ENCODE peak calls at places on chromosomes 12 and 14, in six cellular contexts. One of them, this sample, is unnamed.

GRCh38 chr12:14710632-14711324 is 14.4 kb upstream of the GUCY2C start:
- DNase-seq in H9: no peak
- DNase-seq in MCF 10A: no peak
- DNase-seq in neural crest cell: no peak
- DNase-seq in psoas muscle: no peak
- DNase-seq in cardiac fibroblast: no peak
- DNase-seq in this sample: no peak

GRCh38 chr12:121366063-121366459 is 13.8 kb upstream of the ANAPC5 start:
- DNase-seq in H9: no peak
- DNase-seq in MCF 10A: no peak
- DNase-seq in neural crest cell: no peak
- DNase-seq in psoas muscle: no peak
- DNase-seq in cardiac fibroblast: no peak
- DNase-seq in this sample: no peak

GRCh38 chr12:129903092-129903945 is 506 bp downstream of the TMEM132D start:
- DNase-seq in H9: peak; percentile 53
- DNase-seq in MCF 10A: no peak
- DNase-seq in neural crest cell: no peak
- DNase-seq in psoas muscle: no peak
- DNase-seq in cardiac fibroblast: no peak
- DNase-seq in this sample: no peak

GRCh38 chr12:49098035-49098451 is 3.4 kb upstream of the DHH start:
- DNase-seq in H9: peak; percentile 87
- DNase-seq in MCF 10A: peak; percentile 61
- DNase-seq in neural crest cell: peak; percentile 78
- DNase-seq in psoas muscle: peak; percentile 62
- DNase-seq in cardiac fibroblast: peak; percentile 58
- DNase-seq in this sample: peak; percentile 63

GRCh38 chr12:24767016-24767415 is 181.9 kb downstream of the BCAT1 start:
- DNase-seq in H9: no peak
- DNase-seq in MCF 10A: no peak
- DNase-seq in neural crest cell: no peak
- DNase-seq in psoas muscle: no peak
- DNase-seq in cardiac fibroblast: no peak
- DNase-seq in this sample: no peak

GRCh38 chr14:68016243-68016914 is 196.8 kb downstream of the RAD51B start:
- DNase-seq in H9: no peak
- DNase-seq in MCF 10A: no peak
- DNase-seq in neural crest cell: no peak
- DNase-seq in psoas muscle: no peak
- DNase-seq in cardiac fibroblast: peak; percentile 46
- DNase-seq in this sample: no peak

GRCh38 chr14:99598774-99599173 is 5.2 kb downstream of the CCDC85C start:
- DNase-seq in H9: no peak
- DNase-seq in MCF 10A: no peak
- DNase-seq in neural crest cell: no peak
- DNase-seq in psoas muscle: no peak
- DNase-seq in cardiac fibroblast: no peak
- DNase-seq in this sample: no peak

GRCh38 chr12:32107376-32108267 is 975 bp downstream of the BICD1 start:
- DNase-seq in H9: no peak
- DNase-seq in MCF 10A: peak; percentile 71
- DNase-seq in neural crest cell: peak; percentile 12
- DNase-seq in psoas muscle: no peak
- DNase-seq in cardiac fibroblast: peak; percentile 85
- DNase-seq in this sample: no peak

GRCh38 chr14:33435911-33436310 is 497.2 kb downstream of the NPAS3 start:
- DNase-seq in H9: no peak
- DNase-seq in MCF 10A: peak; percentile 84
- DNase-seq in neural crest cell: no peak
- DNase-seq in psoas muscle: no peak
- DNase-seq in cardiac fibroblast: peak; percentile 96
- DNase-seq in this sample: no peak

GRCh38 chr12:57984629-57985151 is 43.3 kb downstream of the ATP23 start:
- DNase-seq in H9: no peak
- DNase-seq in MCF 10A: no peak
- DNase-seq in neural crest cell: no peak
- DNase-seq in psoas muscle: no peak
- DNase-seq in cardiac fibroblast: no peak
- DNase-seq in this sample: no peak
- TF ChIP-seq CTCF in H9: no peak
- TF ChIP-seq CTCF in MCF 10A: no peak
- TF ChIP-seq CTCF in neural crest cell: no peak
- TF ChIP-seq CTCF in psoas muscle: no peak
- TF ChIP-seq CTCF in cardiac fibroblast: no peak
- TF ChIP-seq CTCF in this sample: no peak

GRCh38 chr14:102235275-102235897 is 69.6 kb downstream of the MOK start:
- DNase-seq in H9: peak; percentile 85
- DNase-seq in MCF 10A: peak; percentile 91
- DNase-seq in neural crest cell: peak; percentile 75
- DNase-seq in psoas muscle: peak; percentile 86
- DNase-seq in cardiac fibroblast: peak; percentile 96
- DNase-seq in this sample: peak; percentile 93
- TF ChIP-seq CTCF in H9: peak; percentile 94
- TF ChIP-seq CTCF in MCF 10A: peak; percentile 66
- TF ChIP-seq CTCF in neural crest cell: peak; percentile 87
- TF ChIP-seq CTCF in psoas muscle: peak; percentile 78
- TF ChIP-seq CTCF in cardiac fibroblast: peak; percentile 91
- TF ChIP-seq CTCF in this sample: peak; percentile 77

DNA sequence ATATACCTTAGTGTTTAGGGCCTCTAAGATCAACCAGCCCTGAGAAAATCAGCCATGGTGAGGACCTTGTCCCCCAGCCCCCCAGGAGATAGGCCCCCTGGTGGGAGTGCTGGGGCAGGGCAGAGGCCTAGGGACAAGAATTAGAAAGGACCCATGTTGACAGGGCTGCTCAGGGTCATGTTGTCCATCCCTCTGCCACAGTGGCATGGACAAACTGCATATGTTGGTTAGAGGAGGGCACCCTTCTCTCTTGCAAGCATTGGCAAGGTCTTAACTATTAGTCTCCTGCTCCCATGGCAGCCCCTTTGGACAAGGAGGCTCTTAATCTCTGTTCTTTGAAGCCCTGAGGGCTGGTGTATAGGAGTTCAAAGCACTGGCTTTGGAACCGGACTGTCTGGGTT is 755 bp upstream of the PTPN6 start:
- DNase-seq in H9: no peak
- DNase-seq in MCF 10A: no peak
- DNase-seq in neural crest cell: no peak
- DNase-seq in psoas muscle: no peak
- DNase-seq in cardiac fibroblast: no peak
- DNase-seq in this sample: no peak
- TF ChIP-seq CTCF in H9: peak; percentile 31
- TF ChIP-seq CTCF in MCF 10A: no peak
- TF ChIP-seq CTCF in neural crest cell: peak; percentile 56
- TF ChIP-seq CTCF in psoas muscle: no peak
- TF ChIP-seq CTCF in cardiac fibroblast: peak; percentile 35
- TF ChIP-seq CTCF in this sample: peak; percentile 8

DNA sequence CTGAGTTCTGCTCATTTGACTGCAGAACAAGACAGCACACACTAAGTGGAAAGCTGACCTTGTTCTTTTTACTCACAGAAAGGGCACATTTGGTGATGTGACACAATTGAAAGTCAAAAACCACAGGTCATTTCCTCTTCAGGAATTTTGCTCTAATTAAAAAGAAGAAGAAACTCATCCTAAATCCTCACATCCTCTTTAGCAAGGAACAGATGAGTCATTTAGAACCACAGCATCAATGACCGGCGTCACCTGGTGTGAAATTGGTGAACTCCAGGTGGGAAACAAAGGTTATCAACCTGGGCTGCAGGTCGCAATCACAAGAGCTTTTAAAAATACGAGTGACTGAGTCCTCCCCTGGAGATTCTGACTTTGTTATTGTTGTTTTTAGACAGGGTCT is 2.9 kb upstream of the RNU6-8 start:
- DNase-seq in H9: peak; percentile 49
- DNase-seq in MCF 10A: peak; percentile 19
- DNase-seq in neural crest cell: no peak
- DNase-seq in psoas muscle: no peak
- DNase-seq in cardiac fibroblast: no peak
- DNase-seq in this sample: no peak
- TF ChIP-seq CTCF in H9: peak; percentile 40
- TF ChIP-seq CTCF in MCF 10A: no peak
- TF ChIP-seq CTCF in neural crest cell: no peak
- TF ChIP-seq CTCF in psoas muscle: no peak
- TF ChIP-seq CTCF in cardiac fibroblast: no peak
- TF ChIP-seq CTCF in this sample: no peak

GRCh38 chr14:60277605-60278190 is 28.7 kb downstream of the PPM1A start:
- DNase-seq in H9: no peak
- DNase-seq in MCF 10A: no peak
- DNase-seq in neural crest cell: no peak
- DNase-seq in psoas muscle: no peak
- DNase-seq in cardiac fibroblast: no peak
- DNase-seq in this sample: no peak
- TF ChIP-seq CTCF in H9: no peak
- TF ChIP-seq CTCF in MCF 10A: no peak
- TF ChIP-seq CTCF in neural crest cell: no peak
- TF ChIP-seq CTCF in psoas muscle: no peak
- TF ChIP-seq CTCF in cardiac fibroblast: no peak
- TF ChIP-seq CTCF in this sample: no peak

GRCh38 chr12:20808521-20808920 is 2.0 kb upstream of the SLCO1B3 start:
- DNase-seq in H9: no peak
- DNase-seq in MCF 10A: no peak
- DNase-seq in neural crest cell: no peak
- DNase-seq in psoas muscle: no peak
- DNase-seq in cardiac fibroblast: no peak
- DNase-seq in this sample: no peak
- TF ChIP-seq CTCF in H9: no peak
- TF ChIP-seq CTCF in MCF 10A: no peak
- TF ChIP-seq CTCF in neural crest cell: no peak
- TF ChIP-seq CTCF in psoas muscle: no peak
- TF ChIP-seq CTCF in cardiac fibroblast: no peak
- TF ChIP-seq CTCF in this sample: no peak

DNA sequence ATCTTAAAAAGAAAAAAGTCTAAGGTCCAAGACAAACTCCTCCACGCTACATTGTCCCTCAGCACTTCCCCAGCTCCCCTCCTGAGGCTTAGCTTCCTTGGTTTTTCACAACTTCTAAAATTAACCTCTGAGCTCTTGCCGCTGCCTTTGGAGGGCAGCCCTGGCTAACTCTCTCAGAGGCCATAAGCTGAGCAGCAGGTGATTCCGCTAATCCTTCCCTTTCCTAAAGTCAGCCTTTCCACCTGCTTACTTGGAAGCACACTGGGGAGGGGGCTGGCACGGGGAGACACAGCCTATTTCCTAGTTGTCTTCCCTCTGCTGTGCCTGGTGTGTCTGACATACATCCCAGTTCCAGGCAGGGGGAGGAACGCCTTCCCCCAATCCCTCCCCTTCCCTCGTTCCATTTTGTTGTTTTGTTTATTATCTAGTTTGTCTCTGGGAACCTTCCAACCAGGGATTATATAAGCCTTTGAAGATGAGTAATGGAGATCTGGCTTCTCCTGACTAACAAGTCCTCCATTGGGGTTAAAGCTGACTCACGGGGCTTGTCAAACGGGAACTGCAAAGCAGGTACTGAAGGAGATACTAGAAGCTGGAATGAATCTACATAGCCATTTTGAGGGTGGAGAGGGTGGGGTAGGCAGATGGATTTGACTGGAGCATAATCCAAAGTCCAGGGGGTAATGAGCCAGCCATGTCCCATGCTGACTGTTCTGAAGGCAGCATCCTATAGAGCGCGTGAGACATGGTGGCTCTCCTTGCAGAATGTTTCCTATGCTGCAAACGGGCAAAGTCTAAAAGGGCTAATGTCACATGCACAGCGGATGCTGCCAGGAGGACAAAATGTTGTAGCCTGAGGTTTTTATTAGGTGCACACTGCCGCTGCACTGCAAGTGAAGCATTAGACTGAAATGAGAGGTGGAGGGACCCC is 230.8 kb downstream of the FOXN3 start:
- DNase-seq in H9: no peak
- DNase-seq in MCF 10A: peak; percentile 73
- DNase-seq in neural crest cell: no peak
- DNase-seq in psoas muscle: peak; percentile 69
- DNase-seq in cardiac fibroblast: peak; percentile 85
- DNase-seq in this sample: no peak
- TF ChIP-seq CTCF in H9: peak; percentile 22
- TF ChIP-seq CTCF in MCF 10A: no peak
- TF ChIP-seq CTCF in neural crest cell: no peak
- TF ChIP-seq CTCF in psoas muscle: no peak
- TF ChIP-seq CTCF in cardiac fibroblast: no peak
- TF ChIP-seq CTCF in this sample: peak; percentile 34

DNA sequence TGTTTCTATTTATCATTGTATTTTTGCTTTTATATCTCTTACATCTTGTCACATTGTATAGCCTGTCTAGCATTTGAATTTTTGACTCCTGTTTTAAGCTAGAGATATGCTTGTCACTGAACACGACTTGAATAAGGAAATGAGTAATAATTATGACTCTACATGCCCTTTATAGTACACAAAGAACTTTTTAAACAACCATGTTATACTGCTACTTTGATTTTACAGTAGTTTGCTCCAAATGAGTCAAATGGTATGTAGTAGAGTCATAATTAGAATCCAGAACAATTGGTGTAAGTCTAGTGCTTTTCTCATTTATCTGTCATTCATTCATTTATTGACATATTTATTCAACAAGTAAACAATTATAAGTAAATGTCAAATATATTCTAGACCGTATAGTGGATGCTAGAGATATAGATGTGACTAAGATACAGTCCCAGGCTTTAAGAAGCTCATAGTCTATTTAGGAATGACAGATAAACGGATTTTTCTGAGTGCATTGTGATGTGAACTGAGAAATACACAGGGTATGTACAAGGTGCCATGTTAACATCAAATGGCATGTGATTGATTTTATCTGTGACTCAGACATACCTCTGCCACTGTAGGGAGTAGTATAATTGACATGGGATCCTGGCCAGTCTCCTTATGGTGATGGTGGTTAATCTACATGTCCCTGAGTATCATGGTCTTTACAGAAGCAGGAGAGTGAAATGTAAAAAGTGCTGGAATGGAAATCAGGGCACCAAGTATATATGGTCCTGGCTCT is 799.7 kb downstream of the DIO2 start:
- DNase-seq in H9: no peak
- DNase-seq in MCF 10A: no peak
- DNase-seq in neural crest cell: no peak
- DNase-seq in psoas muscle: no peak
- DNase-seq in cardiac fibroblast: peak; percentile 49
- DNase-seq in this sample: no peak
- TF ChIP-seq CTCF in H9: no peak
- TF ChIP-seq CTCF in MCF 10A: no peak
- TF ChIP-seq CTCF in neural crest cell: no peak
- TF ChIP-seq CTCF in psoas muscle: no peak
- TF ChIP-seq CTCF in cardiac fibroblast: no peak
- TF ChIP-seq CTCF in this sample: no peak

This sample was measured in D721Med.